ENCODE peak calls at places on chromosomes 4 and X, in six cellular contexts. E, L, M, X, C and F are unnamed samples.

GRCh38 chrX:45351478-45351877 is 150.8 kb upstream of the DIPK2B start:
- DNase-seq in C (no peak), M (no peak), L (no peak), X (no peak), E (peak; percentile 67), F (no peak)

GRCh38 chr4:40185830-40186664 is 10.8 kb upstream of the RHOH start:
- DNase-seq in L (no peak), M (no peak), X (no peak), E (peak; percentile 90), C (no peak), F (no peak)

GRCh38 chr4:154086247-154086646 is 297.4 kb upstream of the SFRP2 start:
- DNase-seq in L (no peak), X (no peak), C (no peak), E (no peak), M (no peak), F (no peak)

GRCh38 chrX:70970482-70970999 is 39.6 kb upstream of the SLC7A3 start:
- DNase-seq in E (peak; percentile 25), X (no peak), L (no peak), M (no peak), C (no peak), F (no peak)

GRCh38 chr4:109434793-109435080 is 1.1 kb downstream of the SEC24B start:
- DNase-seq in X (no peak), E (peak; percentile 17), C (no peak), L (no peak), M (no peak), F (no peak)

GRCh38 chrX:35664838-35665237 is 133.3 kb upstream of the MAGEB16 start:
- DNase-seq in X (no peak), E (no peak), M (no peak), L (no peak), C (no peak), F (no peak)

GRCh38 chr4:100609810-100610209 is 92.0 kb upstream of the EMCN start:
- DNase-seq in X (no peak), L (no peak), M (no peak), C (no peak), E (no peak), F (no peak)

GRCh38 chr4:85152490-85152889 is 186.0 kb upstream of the WDFY3 start:
- DNase-seq in E (no peak), C (no peak), M (no peak), X (no peak), L (no peak), F (no peak)

GRCh38 chr4:145034727-145035211 is 63.2 kb downstream of the ANAPC10 start:
- DNase-seq in L (no peak), M (no peak), E (peak; percentile 81), X (no peak), C (no peak), F (no peak)

GRCh38 chrX:53115550-53115874 is 21.6 kb downstream of the KANTR start:
- DNase-seq in C (no peak), M (no peak), L (no peak), E (no peak), X (no peak), F (no peak)

GRCh38 chr4:54541426-54542118 is 116.2 kb upstream of the KIT start:
- DNase-seq in L (no peak), M (no peak), X (no peak), E (no peak), C (no peak), F (no peak)

GRCh38 chr4:188275686-188276085 is 136.4 kb downstream of the TRIML1 start:
- DNase-seq in X (no peak), L (no peak), C (no peak), E (no peak), M (no peak), F (no peak)

GRCh38 chr4:74252933-74253332 is 55.3 kb upstream of the EPGN start:
- DNase-seq in X (no peak), M (no peak), C (no peak), E (no peak), L (no peak), F (no peak)

GRCh38 chr4:7693237-7693608 is 246.4 kb downstream of the AFAP1 start:
- DNase-seq in L (no peak), M (no peak), X (no peak), E (no peak), C (no peak), F (no peak)

GRCh38 chr4:43014266-43014665 is 121.8 kb downstream of the GRXCR1 start:
- DNase-seq in M (no peak), L (no peak), X (no peak), E (no peak), C (peak; percentile 54), F (no peak)

GRCh38 chr4:26298198-26298950 is 22.4 kb upstream of the RBPJ start:
- DNase-seq in E (peak; percentile 67), L (no peak), M (peak; percentile 73), X (no peak), C (no peak), F (no peak)

GRCh38 chr4:83282049-83282535 is 2.5 kb downstream of the COQ2 start:
- DNase-seq in X (peak; percentile 35), M (peak; percentile 22), L (no peak), E (peak; percentile 76), C (peak; percentile 5), F (no peak)

GRCh38 chrX:12874599-12874998 is 7.7 kb downstream of the TLR7 start:
- DNase-seq in E (no peak), L (no peak), X (no peak), M (no peak), C (no peak), F (no peak)

GRCh38 chr4:53592686-53593641 is 1.7 kb upstream of the LNX1 start:
- DNase-seq in M (no peak), X (no peak), C (no peak), E (peak; percentile 41), L (peak; percentile 39), F (no peak)

GRCh38 chrX:97119474-97120109 is 235.9 kb downstream of the RPA4 start:
- DNase-seq in X (no peak), L (no peak), E (no peak), C (no peak), M (no peak), F (no peak)

GRCh38 chrX:85026170-85026569 is 22.5 kb downstream of the APOOL start:
- DNase-seq in X (no peak), E (no peak), M (no peak), C (no peak), L (no peak), F (no peak)

GRCh38 chr4:74473155-74473811 is 28.3 kb downstream of the AREG start:
- DNase-seq in M (no peak), X (no peak), L (no peak), C (no peak), E (peak; percentile 91), F (no peak)

GRCh38 chrX:40209951-40210617 is 112.3 kb upstream of the BCOR start:
- DNase-seq in M (no peak), X (no peak), L (no peak), C (no peak), E (peak; percentile 58), F (no peak)

GRCh38 chr4:118289794-118290193 is 63.0 kb downstream of the PRSS12 start:
- DNase-seq in M (no peak), L (no peak), C (no peak), X (no peak), E (peak; percentile 90), F (no peak)

GRCh38 chr4:153326513-153326912 is 18.0 kb upstream of the MND1 start:
- DNase-seq in X (no peak), L (no peak), M (no peak), C (no peak), E (peak; percentile 81), F (no peak)

GRCh38 chr4:117793786-117794369 is 240.4 kb upstream of the NDST3 start:
- DNase-seq in X (no peak), L (no peak), C (no peak), E (no peak), M (no peak), F (no peak)

GRCh38 chr4:86626066-86626465 is 32.0 kb downstream of the PTPN13 start:
- DNase-seq in E (no peak), X (no peak), M (no peak), C (no peak), L (no peak), F (no peak)

GRCh38 chrX:12721042-12721441 is 70.2 kb upstream of the PRPS2 start:
- DNase-seq in L (no peak), C (no peak), X (no peak), M (no peak), E (no peak), F (no peak)

GRCh38 chrX:121179972-121180371 is 132.6 kb downstream of the GLUD2 start:
- DNase-seq in X (no peak), L (no peak), E (no peak), M (no peak), C (peak; percentile 23), F (no peak)

GRCh38 chr4:129429566-129430339 is 333.8 kb downstream of the C4orf33 start:
- DNase-seq in M (no peak), E (no peak), C (no peak), L (no peak), X (no peak), F (no peak)

GRCh38 chr4:158094413-158095110 is 78.3 kb downstream of the GASK1B start:
- DNase-seq in C (no peak), L (no peak), X (no peak), E (peak; percentile 65), M (no peak), F (no peak)